ENCODE peak calls at places on chromosomes 1 and 21, in seven cellular contexts. B is cardiac muscle cell; Y is A549; R is DND-41; P is CD8-positive, alpha-beta T cell; Z is lower lobe of right lung; I is ascending aorta. O is an unnamed sample. For H3K9me3, the result is how much of the 10 kb centered on the place peaks cover.

GRCh38 chr1:107794571-107794970 is 170.4 kb downstream of the VAV3 start:
- DNase-seq in Z (no peak), I (no peak), P (no peak), B (no peak), Y (no peak), R (no peak), O (no peak)

GRCh38 chr1:201457508-201457960 is 11.5 kb downstream of the PHLDA3 start:
- DNase-seq in Z (no peak), B (no peak), I (no peak), R (no peak), Y (no peak), P (no peak), O (no peak)

GRCh38 chr1:161884475-161884874 is 118.4 kb downstream of the ATF6 start:
- DNase-seq in Y (no peak), Z (no peak), B (no peak), R (no peak), I (no peak), P (no peak), O (no peak)

GRCh38 chr1:41523981-41524675 is 39.6 kb upstream of the EDN2 start:
- DNase-seq in B (no peak), R (no peak), Z (no peak), Y (no peak), I (no peak), P (no peak), O (no peak)

GRCh38 chr1:19076841-19077616 is 120.6 kb upstream of the IFFO2 start:
- DNase-seq in I (no peak), P (no peak), Z (no peak), Y (no peak), R (no peak), B (no peak), O (no peak)

GRCh38 chr1:159779403-159779851 is 1.3 kb upstream of the DUSP23 start:
- DNase-seq in R (no peak), I (peak), B (no peak), P (no peak), Y (no peak), Z (no peak), O (no peak)

GRCh38 chr1:201493757-201494617 is 12.9 kb downstream of the CSRP1 start:
- DNase-seq in P (no peak), I (no peak), R (no peak), Y (no peak), B (peak), Z (no peak), O (no peak)

GRCh38 chr1:247294282-247294681 is 37.4 kb downstream of the ZNF496 start:
- DNase-seq in Z (no peak), I (no peak), P (no peak), R (no peak), B (no peak), Y (no peak), O (no peak)

GRCh38 chr21:46002841-46003574 is 21.4 kb downstream of the COL6A1 start:
- DNase-seq in Y (no peak), B (no peak), R (peak), P (no peak), Z (peak), I (no peak), O (no peak)

GRCh38 chr1:93905734-93906133 is 3.5 kb downstream of the GCLM start:
- DNase-seq in P (no peak), R (no peak), Y (no peak), I (no peak), B (no peak), Z (no peak), O (no peak)

GRCh38 chr1:165284471-165284870 is 72.0 kb downstream of the LMX1A start:
- DNase-seq in I (no peak), Z (no peak), Y (no peak), B (no peak), R (no peak), P (no peak), O (no peak)

GRCh38 chr1:55490556-55490955 is 275.4 kb upstream of the USP24 start:
- DNase-seq in Z (no peak), Y (no peak), B (no peak), P (no peak), I (no peak), R (no peak), O (no peak)

GRCh38 chr21:44941567-44941966 is 1.7 kb downstream of the SLX9 start:
- DNase-seq in R (no peak), I (no peak), B (no peak), Y (no peak), Z (no peak), P (no peak), O (no peak)
- H3K4me3 ChIP-seq in R (no peak), I (no peak), B (no peak), Y (no peak), Z (no peak), P (no peak), O (no peak)

GRCh38 chr1:45530632-45531135 is 9.0 kb upstream of the PRDX1 start:
- DNase-seq in Z (no peak), P (no peak), R (no peak), Y (no peak), I (no peak), B (no peak), O (no peak)
- H3K9me3 ChIP-seq in Z (under half), P (under half), R (under half), Y (under half), I (under half), B (under half), O (under half)

GRCh38 chr1:223079498-223079897 is 63.5 kb downstream of the TLR5 start:
- DNase-seq in Y (no peak), Z (no peak), I (no peak), R (no peak), B (no peak), P (no peak), O (no peak)
- H3K27ac ChIP-seq in Y (no peak), Z (no peak), I (no peak), R (no peak), B (no peak), P (no peak), O (no peak)

DNA sequence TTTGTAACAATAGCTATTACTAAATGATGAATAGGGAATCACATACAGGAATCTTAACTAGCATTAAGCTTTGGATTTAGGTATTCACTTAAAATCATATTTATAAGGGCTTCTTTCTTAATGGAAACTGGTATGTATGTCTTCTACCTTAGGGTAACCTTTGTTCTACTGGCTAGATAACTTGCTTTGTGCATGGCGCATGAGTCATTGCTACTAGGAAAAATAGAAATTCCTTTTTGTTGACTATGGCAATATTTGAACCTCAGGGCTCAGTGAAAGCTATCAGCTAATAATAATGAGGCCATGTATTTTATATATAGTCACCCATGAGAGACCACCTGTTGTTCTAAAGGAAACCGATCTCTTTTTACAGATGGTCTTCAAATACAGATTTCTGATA is 72.5 kb downstream of the RPS6KC1 start:
- DNase-seq in I (no peak), B (no peak), Z (no peak), Y (peak), P (no peak), R (no peak), O (no peak)
- H3K4me3 ChIP-seq in I (no peak), B (no peak), Z (no peak), Y (no peak), P (no peak), R (no peak), O (no peak)